ENCODE peak calls at places on chromosomes 4 and X, in four cellular contexts. S is GM12878, Q is NCI-H82, U is T-helper 2 cell. E is an unnamed sample.

GRCh38 chr4:176642472-176642871 is 150.2 kb downstream of the VEGFC start:
- DNase-seq in Q (no peak), U (no peak), S (no peak), E (no peak)

GRCh38 chr4:9825049-9825448 is 43.6 kb downstream of the DRD5 start:
- DNase-seq in Q (no peak), S (no peak), U (peak), E (no peak)

GRCh38 chr4:55838952-55839351 is 14.5 kb upstream of the EXOC1 start:
- DNase-seq in S (no peak), Q (no peak), U (no peak), E (no peak)

GRCh38 chr4:76950846-76951321 is 1.3 kb downstream of the SEPTIN11 start:
- DNase-seq in Q (peak), S (no peak), U (no peak), E (no peak)

GRCh38 chr4:153757407-153757806 is 2.4 kb downstream of the RNF175 start:
- DNase-seq in Q (no peak), U (no peak), S (no peak), E (no peak)

GRCh38 chrX:21225643-21226042 is 148.6 kb upstream of the CNKSR2 start:
- DNase-seq in U (no peak), Q (no peak), S (no peak), E (no peak)

GRCh38 chr4:125433453-125433852 is 118.7 kb downstream of the FAT4 start:
- DNase-seq in Q (no peak), S (no peak), U (no peak), E (no peak)

GRCh38 chr4:78483811-78484210 is 67.8 kb upstream of the ANXA3 start:
- DNase-seq in U (no peak), Q (no peak), S (no peak), E (no peak)

GRCh38 chr4:189785257-189785656 is 155.4 kb upstream of the FRG1 start:
- DNase-seq in U (no peak), Q (no peak), S (no peak), E (no peak)

GRCh38 chr4:163895369-163896005 is 401.0 kb downstream of the TMA16 start:
- DNase-seq in S (no peak), Q (peak), U (peak), E (peak)

GRCh38 chrX:2767631-2768455 is 16.0 kb downstream of the XG start:
- DNase-seq in S (no peak), Q (peak), U (no peak), E (no peak)

GRCh38 chr4:39255916-39256315 is 73.6 kb downstream of the WDR19 start:
- DNase-seq in S (no peak), U (no peak), Q (peak), E (no peak)

GRCh38 chrX:84046403-84046984 is 141.5 kb downstream of the RPS6KA6 start:
- DNase-seq in Q (peak), U (peak), S (no peak), E (no peak)